ENCODE peak calls at places on chromosome 15, in four cellular contexts. One of them, this sample, is unnamed. For H3K4me1, the result is how much of the 10 kb centered on the place peaks cover.

GRCh38 chr15:42371125-42371524 is 11.8 kb downstream of the CAPN3 start:
- DNase-seq in CD8-positive, alpha-beta memory T cell: no peak
- DNase-seq in psoas muscle: no peak
- DNase-seq in HepG2: peak
- DNase-seq in this sample: no peak

GRCh38 chr15:38128389-38128788 is 124.2 kb upstream of the SPRED1 start:
- DNase-seq in psoas muscle: no peak
- DNase-seq in HepG2: no peak
- DNase-seq in CD8-positive, alpha-beta memory T cell: no peak
- DNase-seq in this sample: no peak

GRCh38 chr15:52076889-52077781 is 35.4 kb downstream of the BCL2L10 start:
- DNase-seq in HepG2: peak
- DNase-seq in psoas muscle: no peak
- DNase-seq in CD8-positive, alpha-beta memory T cell: no peak
- DNase-seq in this sample: no peak

GRCh38 chr15:76987896-76988860 is 6.7 kb upstream of the PSTPIP1 start:
- DNase-seq in HepG2: no peak
- DNase-seq in CD8-positive, alpha-beta memory T cell: no peak
- DNase-seq in psoas muscle: peak
- DNase-seq in this sample: no peak

GRCh38 chr15:68025860-68026424 is 28.2 kb upstream of the PIAS1 start:
- DNase-seq in HepG2: peak
- DNase-seq in CD8-positive, alpha-beta memory T cell: no peak
- DNase-seq in psoas muscle: no peak
- DNase-seq in this sample: no peak

GRCh38 chr15:63539517-63539916 is 35.1 kb downstream of the USP3 start:
- DNase-seq in HepG2: no peak
- DNase-seq in CD8-positive, alpha-beta memory T cell: no peak
- DNase-seq in psoas muscle: no peak
- DNase-seq in this sample: no peak

GRCh38 chr15:48361690-48362089 is 30.5 kb downstream of the DUT start:
- DNase-seq in HepG2: no peak
- DNase-seq in CD8-positive, alpha-beta memory T cell: no peak
- DNase-seq in psoas muscle: no peak
- DNase-seq in this sample: no peak

GRCh38 chr15:38809621-38810020 is 245.0 kb upstream of the RASGRP1 start:
- DNase-seq in psoas muscle: no peak
- DNase-seq in CD8-positive, alpha-beta memory T cell: no peak
- DNase-seq in HepG2: no peak
- DNase-seq in this sample: no peak

GRCh38 chr15:41936155-41936554 is 36.2 kb downstream of the EHD4 start:
- DNase-seq in psoas muscle: no peak
- DNase-seq in CD8-positive, alpha-beta memory T cell: no peak
- DNase-seq in HepG2: no peak
- DNase-seq in this sample: no peak

GRCh38 chr15:59879506-59879905 is 124.6 kb upstream of the FOXB1 start:
- DNase-seq in CD8-positive, alpha-beta memory T cell: no peak
- DNase-seq in HepG2: no peak
- DNase-seq in psoas muscle: no peak
- DNase-seq in this sample: no peak

DNA sequence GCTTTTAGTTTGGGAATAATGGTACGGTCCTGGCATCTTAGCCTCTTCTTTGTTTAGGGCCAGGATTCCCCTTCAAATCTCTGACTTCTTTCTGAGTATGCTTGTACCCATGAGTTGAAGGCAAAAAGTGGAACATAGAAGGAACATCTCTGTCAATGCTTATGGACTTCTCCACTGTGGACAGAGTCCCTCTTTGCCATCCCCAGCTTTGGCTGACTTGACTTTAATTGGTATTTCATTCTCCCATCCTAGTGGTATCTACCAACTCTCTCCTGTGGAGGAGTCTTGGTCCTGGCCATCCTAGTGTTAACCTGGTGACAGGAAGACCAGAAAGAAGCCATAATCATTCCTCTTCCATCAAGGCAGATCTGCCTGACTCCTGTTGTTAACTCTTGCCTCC is 66.2 kb downstream of the THSD4 start:
- DNase-seq in CD8-positive, alpha-beta memory T cell: no peak
- DNase-seq in psoas muscle: no peak
- DNase-seq in HepG2: no peak
- DNase-seq in this sample: no peak
- H3K4me1 ChIP-seq in CD8-positive, alpha-beta memory T cell: under half
- H3K4me1 ChIP-seq in psoas muscle: under half
- H3K4me1 ChIP-seq in HepG2: under half
- H3K4me1 ChIP-seq in this sample: under half

GRCh38 chr15:50854594-50855490 is 53.6 kb upstream of the AP4E1 start:
- DNase-seq in HepG2: peak
- DNase-seq in CD8-positive, alpha-beta memory T cell: no peak
- DNase-seq in psoas muscle: no peak
- DNase-seq in this sample: no peak
- H3K4me3 ChIP-seq in HepG2: no peak
- H3K4me3 ChIP-seq in CD8-positive, alpha-beta memory T cell: no peak
- H3K4me3 ChIP-seq in psoas muscle: no peak
- H3K4me3 ChIP-seq in this sample: no peak

GRCh38 chr15:71682051-71682450 is 128.3 kb upstream of the NR2E3 start:
- DNase-seq in CD8-positive, alpha-beta memory T cell: no peak
- DNase-seq in psoas muscle: no peak
- DNase-seq in HepG2: no peak
- DNase-seq in this sample: no peak
- H3K4me1 ChIP-seq in CD8-positive, alpha-beta memory T cell: under half
- H3K4me1 ChIP-seq in psoas muscle: under half
- H3K4me1 ChIP-seq in HepG2: under half
- H3K4me1 ChIP-seq in this sample: under half

GRCh38 chr15:57220220-57220619 is 156.1 kb upstream of the CGNL1 start:
- DNase-seq in CD8-positive, alpha-beta memory T cell: no peak
- DNase-seq in psoas muscle: no peak
- DNase-seq in HepG2: no peak
- DNase-seq in this sample: no peak
- H3K4me3 ChIP-seq in CD8-positive, alpha-beta memory T cell: no peak
- H3K4me3 ChIP-seq in psoas muscle: no peak
- H3K4me3 ChIP-seq in HepG2: no peak
- H3K4me3 ChIP-seq in this sample: no peak

GRCh38 chr15:64763462-64763861 is 11.9 kb downstream of the RBPMS2 start:
- DNase-seq in HepG2: no peak
- DNase-seq in psoas muscle: no peak
- DNase-seq in CD8-positive, alpha-beta memory T cell: no peak
- DNase-seq in this sample: no peak
- H3K4me1 ChIP-seq in HepG2: under half
- H3K4me1 ChIP-seq in psoas muscle: under half
- H3K4me1 ChIP-seq in CD8-positive, alpha-beta memory T cell: under half
- H3K4me1 ChIP-seq in this sample: under half

GRCh38 chr15:75149911-75150709 is 51.6 kb upstream of the C15orf39 start:
- DNase-seq in HepG2: no peak
- DNase-seq in CD8-positive, alpha-beta memory T cell: no peak
- DNase-seq in psoas muscle: no peak
- DNase-seq in this sample: no peak
- H3K4me3 ChIP-seq in HepG2: no peak
- H3K4me3 ChIP-seq in CD8-positive, alpha-beta memory T cell: no peak
- H3K4me3 ChIP-seq in psoas muscle: no peak
- H3K4me3 ChIP-seq in this sample: no peak

DNA sequence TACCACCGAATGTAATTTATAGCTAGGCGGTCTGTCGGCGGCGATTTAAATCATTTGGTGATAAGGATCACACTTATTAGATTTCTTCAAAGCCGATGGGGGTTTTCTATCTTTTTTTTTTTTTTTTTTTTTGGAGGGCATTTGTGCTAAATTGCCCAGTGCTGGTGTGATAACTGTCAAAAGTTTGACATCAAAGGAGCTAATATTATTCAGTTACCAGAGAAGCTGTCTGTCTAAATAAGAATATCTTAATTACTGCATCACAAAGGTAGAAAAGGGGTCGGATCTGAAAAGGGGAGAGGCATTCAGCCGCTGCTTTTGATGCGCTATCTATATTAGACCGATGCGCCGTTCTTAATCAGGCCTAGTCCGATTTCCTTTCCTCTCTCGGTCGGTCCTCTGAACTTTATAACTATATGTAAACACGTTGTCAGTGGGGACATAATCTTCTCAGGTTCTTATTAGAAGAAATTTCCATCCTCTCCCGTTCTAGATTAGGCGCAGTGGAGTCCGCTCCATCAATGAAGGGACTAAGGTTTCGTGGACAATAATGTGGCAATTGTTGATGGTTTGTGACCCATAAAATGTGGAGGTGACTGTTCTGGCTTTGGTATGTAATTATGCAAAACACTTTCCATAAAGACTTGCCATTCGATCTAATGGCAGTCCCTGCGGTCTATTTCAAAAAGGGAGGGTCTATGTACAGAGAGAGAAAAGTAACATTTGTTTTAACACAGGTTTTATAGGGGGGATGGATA is 31.7 kb downstream of the NR2F2 start:
- DNase-seq in CD8-positive, alpha-beta memory T cell: no peak
- DNase-seq in HepG2: no peak
- DNase-seq in psoas muscle: no peak
- DNase-seq in this sample: no peak
- H3K4me1 ChIP-seq in CD8-positive, alpha-beta memory T cell: under half
- H3K4me1 ChIP-seq in HepG2: under half
- H3K4me1 ChIP-seq in psoas muscle: under half
- H3K4me1 ChIP-seq in this sample: under half

DNA sequence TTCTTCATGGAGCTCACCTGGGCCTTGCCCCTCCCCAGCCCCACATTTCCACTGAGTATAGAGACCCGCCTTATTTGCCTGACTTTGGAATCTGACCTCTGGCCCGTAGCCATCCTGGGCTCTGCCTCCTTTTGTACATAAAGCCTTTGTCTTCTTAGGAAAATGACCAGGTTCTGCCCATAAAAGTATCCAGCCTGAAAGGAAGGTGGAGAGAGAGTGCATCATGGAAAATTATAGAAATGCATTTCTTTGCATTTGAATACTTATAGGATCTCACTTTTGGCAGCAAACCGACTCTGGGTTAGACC is 3.6 kb upstream of the SH2D7 start:
- DNase-seq in CD8-positive, alpha-beta memory T cell: no peak
- DNase-seq in HepG2: peak
- DNase-seq in psoas muscle: no peak
- DNase-seq in this sample: no peak
- H3K4me3 ChIP-seq in CD8-positive, alpha-beta memory T cell: no peak
- H3K4me3 ChIP-seq in HepG2: no peak
- H3K4me3 ChIP-seq in psoas muscle: no peak
- H3K4me3 ChIP-seq in this sample: no peak

This sample was measured in CD4-positive, CD25-positive, alpha-beta regulatory T cell.